ENCODE peak calls at places on chromosomes 3 and 15, in eight cellular contexts. P, U, F, N, T, H, Z and Q are unnamed samples. For H3K36me3 and H3K27me3, the result is how much of the 10 kb centered on the place peaks cover.

GRCh38 chr15:30953731-30954378 is 37.6 kb downstream of the MTMR10 start:
- DNase-seq in P (no peak), U (peak), F (no peak), N (no peak), T (no peak), H (no peak), Z (no peak), Q (peak)

GRCh38 chr3:57423335-57423734 is 120.8 kb downstream of the DNAH12 start:
- DNase-seq in P (no peak), U (no peak), F (no peak), N (no peak), T (no peak), H (peak), Z (peak), Q (peak)

GRCh38 chr15:36591534-36592411 is 12.3 kb downstream of the CDIN1 start:
- DNase-seq in P (no peak), U (no peak), F (no peak), N (no peak), T (no peak), H (no peak), Z (no peak), Q (no peak)

GRCh38 chr15:40493089-40493840 is 22.5 kb downstream of the CHST14 start:
- DNase-seq in P (no peak), U (no peak), F (no peak), N (no peak), T (no peak), H (no peak), Z (no peak), Q (no peak)

GRCh38 chr3:57733790-57734189 is 22.3 kb upstream of the SLMAP start:
- DNase-seq in P (no peak), U (no peak), F (no peak), N (no peak), T (no peak), H (no peak), Z (no peak), Q (no peak)

GRCh38 chr15:78018445-78018844 is 59.1 kb downstream of the TBC1D2B start:
- DNase-seq in P (no peak), U (no peak), F (no peak), N (no peak), T (no peak), H (no peak), Z (no peak), Q (no peak)

GRCh38 chr3:27141668-27142067 is 227.5 kb downstream of the NEK10 start:
- DNase-seq in P (no peak), U (no peak), F (no peak), N (no peak), T (no peak), H (no peak), Z (peak), Q (no peak)

GRCh38 chr15:52518487-52518886 is 10.2 kb downstream of the MYO5A start:
- DNase-seq in P (no peak), U (no peak), F (no peak), N (no peak), T (no peak), H (no peak), Z (no peak), Q (no peak)

GRCh38 chr3:31789429-31789828 is 191.6 kb downstream of the OSBPL10 start:
- DNase-seq in P (peak), U (no peak), F (no peak), N (no peak), T (no peak), H (no peak), Z (no peak), Q (no peak)

GRCh38 chr3:28476194-28476593 is 127.6 kb upstream of the AZI2 start:
- DNase-seq in P (no peak), U (no peak), F (no peak), N (no peak), T (no peak), H (no peak), Z (peak), Q (peak)

GRCh38 chr3:168883145-168883544 is 780.4 kb downstream of the MECOM start:
- DNase-seq in P (no peak), U (no peak), F (no peak), N (no peak), T (no peak), H (no peak), Z (no peak), Q (no peak)

GRCh38 chr3:49248828-49249227 is 28.2 kb downstream of the C3orf62 start:
- DNase-seq in P (no peak), U (no peak), F (no peak), N (no peak), T (no peak), H (no peak), Z (no peak), Q (no peak)

GRCh38 chr3:72182206-72182605 is 397.3 kb upstream of the PROK2 start:
- DNase-seq in P (no peak), U (no peak), F (no peak), N (no peak), T (no peak), H (no peak), Z (no peak), Q (no peak)

GRCh38 chr3:53226841-53227407 is 28.9 kb downstream of the TKT start:
- DNase-seq in P (no peak), U (no peak), F (no peak), N (no peak), T (no peak), H (no peak), Z (no peak), Q (peak)

GRCh38 chr3:78041486-78041885 is 1001.6 kb downstream of the ROBO2 start:
- DNase-seq in P (no peak), U (no peak), F (no peak), N (no peak), T (no peak), H (no peak), Z (no peak), Q (no peak)

GRCh38 chr3:37718647-37719046 is 143.0 kb upstream of the CTDSPL start:
- DNase-seq in P (no peak), U (no peak), F (no peak), N (no peak), T (no peak), H (no peak), Z (no peak), Q (no peak)

GRCh38 chr3:51706788-51707731 is at the start of gene GRM2:
- DNase-seq in P (no peak), U (peak), F (peak), N (peak), T (no peak), H (peak), Z (peak), Q (peak)

GRCh38 chr3:121654493-121655385 is 6.0 kb downstream of the HCLS1 start:
- DNase-seq in P (no peak), U (no peak), F (no peak), N (no peak), T (no peak), H (no peak), Z (no peak), Q (no peak)

GRCh38 chr3:178810173-178810572 is 261.4 kb downstream of the ZMAT3 start:
- DNase-seq in P (no peak), U (no peak), F (no peak), N (no peak), T (no peak), H (no peak), Z (peak), Q (no peak)

GRCh38 chr3:112931737-112932521 is 43.0 kb downstream of the CD200R1 start:
- DNase-seq in P (no peak), U (no peak), F (no peak), N (no peak), T (no peak), H (no peak), Z (no peak), Q (no peak)

GRCh38 chr3:20669184-20669583 is 483.2 kb upstream of the SGO1 start:
- DNase-seq in P (no peak), U (no peak), F (no peak), N (no peak), T (no peak), H (no peak), Z (no peak), Q (no peak)

GRCh38 chr15:80643296-80643965 is 51.7 kb upstream of the ABHD17C start:
- DNase-seq in P (no peak), U (no peak), F (no peak), N (no peak), T (no peak), H (no peak), Z (no peak), Q (no peak)

GRCh38 chr15:62390793-62391543 is 225.9 kb upstream of the C2CD4B start:
- DNase-seq in P (no peak), U (peak), F (peak), N (peak), T (no peak), H (peak), Z (peak), Q (peak)

GRCh38 chr3:24451461-24452099 is 43.1 kb downstream of the THRB start:
- DNase-seq in P (no peak), U (no peak), F (peak), N (peak), T (no peak), H (no peak), Z (no peak), Q (no peak)

GRCh38 chr15:34737379-34737928 is 17.3 kb downstream of the GJD2 start:
- DNase-seq in P (no peak), U (no peak), F (no peak), N (no peak), T (no peak), H (no peak), Z (no peak), Q (no peak)

GRCh38 chr3:37945803-37946530 is 44.6 kb upstream of the VILL start:
- DNase-seq in P (peak), U (no peak), F (no peak), N (no peak), T (no peak), H (no peak), Z (no peak), Q (no peak)

GRCh38 chr15:89665449-89666146 is 10.3 kb upstream of the KIF7 start:
- DNase-seq in P (no peak), U (peak), F (peak), N (peak), T (no peak), H (peak), Z (peak), Q (peak)

GRCh38 chr15:99424978-99425665 is 140.7 kb upstream of the MEF2A start:
- DNase-seq in P (no peak), U (no peak), F (peak), N (no peak), T (peak), H (no peak), Z (no peak), Q (no peak)

GRCh38 chr15:97900006-97900405 is 60.5 kb upstream of the ARRDC4 start:
- DNase-seq in P (no peak), U (no peak), F (no peak), N (no peak), T (no peak), H (no peak), Z (no peak), Q (no peak)

GRCh38 chr3:168186293-168186983 is 90.7 kb upstream of the GOLIM4 start:
- DNase-seq in P (no peak), U (no peak), F (no peak), N (no peak), T (no peak), H (no peak), Z (no peak), Q (no peak)

DNA sequence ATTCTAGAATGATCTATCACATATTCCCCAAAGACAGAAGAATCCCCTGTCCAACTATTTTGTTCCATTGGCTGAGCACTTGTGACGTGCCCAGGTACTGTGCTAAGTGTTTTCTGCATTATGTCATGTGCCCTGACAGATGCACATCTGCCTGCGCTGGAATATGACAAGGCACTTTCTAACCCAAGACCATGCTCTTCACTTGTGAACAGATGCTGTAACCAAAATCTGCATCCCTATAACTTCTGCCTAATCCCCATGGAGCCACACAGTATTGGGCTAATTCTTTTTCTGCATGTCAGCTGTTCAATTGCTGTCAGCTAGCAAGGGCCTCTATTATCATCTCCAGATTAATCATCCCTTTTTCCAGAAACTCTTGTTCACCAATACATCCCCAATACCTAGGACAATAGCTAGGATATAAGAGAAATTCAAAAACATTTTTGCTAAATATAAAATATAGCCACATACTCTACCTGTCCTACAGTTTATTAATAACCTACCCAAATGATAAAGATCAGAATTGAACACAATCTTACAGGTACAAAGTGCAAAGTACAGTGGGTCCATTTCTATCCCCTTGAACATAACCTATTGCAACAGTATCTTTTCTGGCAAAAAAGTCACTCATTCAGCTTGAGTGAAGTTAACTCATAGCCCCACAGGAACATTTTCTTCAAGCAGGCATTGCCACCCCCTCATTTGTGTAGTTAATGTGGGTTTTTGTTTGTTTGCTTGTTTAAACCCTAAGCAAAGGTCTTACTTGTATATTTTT is 109.4 kb upstream of the LRRN1 start:
- DNase-seq in P (peak), U (no peak), F (no peak), N (no peak), T (no peak), H (no peak), Z (no peak), Q (no peak)
- H3K36me3 ChIP-seq in P (under half), U (under half), F (under half), N (under half), T (under half), H (under half), Z (under half), Q (under half)

GRCh38 chr3:98734311-98734710 is 28.8 kb upstream of the ST3GAL6 start:
- DNase-seq in P (no peak), U (no peak), F (no peak), N (no peak), T (no peak), H (no peak), Z (no peak), Q (no peak)
- H3K4me3 ChIP-seq in P (peak), U (peak), F (peak), N (peak), T (peak), H (peak), Z (peak), Q (no peak)

GRCh38 chr15:79195239-79195638 is 87.3 kb upstream of the ANKRD34C start:
- DNase-seq in P (no peak), U (no peak), F (no peak), N (no peak), T (no peak), H (no peak), Z (no peak), Q (no peak)
- H3K27me3 ChIP-seq in P (under half), U (under half), F (under half), N (under half), T (under half), H (under half), Z (under half), Q (under half)

GRCh38 chr3:39062180-39062579 is 10.4 kb downstream of the WDR48 start:
- DNase-seq in P (no peak), U (no peak), F (no peak), N (peak), T (no peak), H (no peak), Z (no peak), Q (no peak)
- H3K36me3 ChIP-seq in P (under half), U (under half), F (under half), N (under half), T (under half), H (under half), Z (under half), Q (under half)

GRCh38 chr3:42101481-42101880 is 10.3 kb downstream of the TRAK1 start:
- DNase-seq in P (no peak), U (no peak), F (no peak), N (no peak), T (no peak), H (no peak), Z (no peak), Q (no peak)
- H3K4me3 ChIP-seq in P (no peak), U (no peak), F (no peak), N (no peak), T (no peak), H (no peak), Z (no peak), Q (no peak)